ENCODE peak calls at places on chromosomes 7 and 10, in five cellular contexts. T is CD8-positive, alpha-beta T cell; Q is left lobe of liver; R is stimulated activated CD4-positive, alpha-beta T cell treated with anti-CD3 and anti-CD28 coated beads, Interleukin-4, amount 100 ng/mL, for 4 hours; V is colonic mucosa. G is an unnamed sample.

GRCh38 chr10:114389429-114389828 is 14.9 kb downstream of the AFAP1L2 start:
- DNase-seq in R (no peak), Q (no peak), V (no peak), T (no peak), G (no peak)

GRCh38 chr7:2313450-2314208 is 612 bp downstream of the SNX8 start:
- DNase-seq in R (no peak), T (no peak), V (peak), Q (no peak), G (peak)

GRCh38 chr7:14207711-14208110 is 218.2 kb upstream of the ETV1 start:
- DNase-seq in R (no peak), V (no peak), T (no peak), Q (no peak), G (no peak)

GRCh38 chr7:51314726-51315125 is 1.9 kb downstream of the COBL start:
- DNase-seq in T (no peak), Q (no peak), V (no peak), R (no peak), G (no peak)

GRCh38 chr10:124069341-124069740 is 24.1 kb downstream of the CHST15 start:
- DNase-seq in Q (no peak), T (no peak), R (no peak), V (no peak), G (no peak)

GRCh38 chr7:29318853-29319718 is 124.5 kb downstream of the CHN2 start:
- DNase-seq in T (no peak), Q (no peak), V (no peak), R (no peak), G (no peak)

GRCh38 chr10:96719850-96720421 is 378 bp downstream of the PIK3AP1 start:
- DNase-seq in V (peak), Q (peak), T (peak), R (peak), G (peak)

GRCh38 chr7:26397786-26398435 is 106.2 kb downstream of the SNX10 start:
- DNase-seq in R (peak), Q (no peak), V (peak), T (no peak), G (peak)

GRCh38 chr7:50849991-50850390 is 67.3 kb upstream of the GRB10 start:
- DNase-seq in T (no peak), Q (no peak), R (no peak), V (no peak), G (no peak)

GRCh38 chr10:88975377-88975720 is 15.2 kb upstream of the FAS start:
- DNase-seq in R (no peak), T (no peak), V (no peak), Q (no peak), G (no peak)

GRCh38 chr7:129821476-129821875 is 131.3 kb downstream of the UBE2H start:
- DNase-seq in Q (no peak), V (no peak), T (no peak), R (no peak), G (no peak)